ENCODE peak calls at places on chromosomes 12 and 14, in five cellular contexts. B is H1, T is HepG2, S is K562, W is HCT116. D is an unnamed sample.

GRCh38 chr12:42935756-42936155 is 346.2 kb upstream of the PRICKLE1 start:
- DNase-seq in T (no peak), W (no peak), S (no peak), B (no peak), D (no peak)

GRCh38 chr14:29851397-29851796 is 76.2 kb downstream of the PRKD1 start:
- DNase-seq in T (no peak), W (no peak), S (no peak), B (no peak), D (no peak)

GRCh38 chr12:30794591-30795409 is 40.0 kb upstream of the CAPRIN2 start:
- DNase-seq in B (no peak), W (peak), S (peak), T (peak), D (peak)

GRCh38 chr12:132474237-132474741 is 15.7 kb upstream of the FBRSL1 start:
- DNase-seq in W (no peak), S (no peak), T (no peak), B (no peak), D (no peak)

GRCh38 chr12:96247567-96247962 is 53.4 kb downstream of the ELK3 start:
- DNase-seq in W (no peak), S (no peak), B (no peak), T (no peak), D (no peak)

GRCh38 chr14:50512463-50512862 is 19.9 kb downstream of the MAP4K5 start:
- DNase-seq in B (no peak), S (no peak), T (no peak), W (no peak), D (no peak)

GRCh38 chr14:52914295-52914694 is 36.6 kb downstream of the FERMT2 start:
- DNase-seq in T (no peak), W (no peak), B (no peak), S (no peak), D (no peak)

GRCh38 chr12:75892779-75893408 is 138.7 kb downstream of the PHLDA1 start:
- DNase-seq in B (no peak), T (no peak), W (no peak), S (peak), D (no peak)

GRCh38 chr12:84805474-84805858 is 107.1 kb downstream of the SLC6A15 start:
- DNase-seq in T (no peak), B (no peak), W (no peak), S (no peak), D (peak)

GRCh38 chr12:128914908-128915563 is 61.8 kb downstream of the GLT1D1 start:
- DNase-seq in B (no peak), T (no peak), W (no peak), S (no peak), D (no peak)

GRCh38 chr14:21521526-21521925 is 4.6 kb downstream of the SALL2 start:
- DNase-seq in S (no peak), T (no peak), W (no peak), B (no peak), D (no peak)

GRCh38 chr14:98923596-98923995 is 348.4 kb downstream of the BCL11B start:
- DNase-seq in B (no peak), W (no peak), T (no peak), S (no peak), D (no peak)

GRCh38 chr14:98915625-98916024 is 356.4 kb downstream of the BCL11B start:
- DNase-seq in W (no peak), T (no peak), B (no peak), S (no peak), D (no peak)

GRCh38 chr14:98924046-98924445 is 348.0 kb downstream of the BCL11B start:
- DNase-seq in S (no peak), B (no peak), W (no peak), T (no peak), D (no peak)

GRCh38 chr14:98916036-98916435 is 356.0 kb downstream of the BCL11B start:
- DNase-seq in W (no peak), S (no peak), T (no peak), B (no peak), D (no peak)

GRCh38 chr14:98919431-98919830 is 352.6 kb downstream of the BCL11B start:
- DNase-seq in T (no peak), S (no peak), W (no peak), B (no peak), D (no peak)
- TF ChIP-seq ZNF274 in T (no peak), S (no peak), W (no peak), B (no peak), D (no peak)

DNA sequence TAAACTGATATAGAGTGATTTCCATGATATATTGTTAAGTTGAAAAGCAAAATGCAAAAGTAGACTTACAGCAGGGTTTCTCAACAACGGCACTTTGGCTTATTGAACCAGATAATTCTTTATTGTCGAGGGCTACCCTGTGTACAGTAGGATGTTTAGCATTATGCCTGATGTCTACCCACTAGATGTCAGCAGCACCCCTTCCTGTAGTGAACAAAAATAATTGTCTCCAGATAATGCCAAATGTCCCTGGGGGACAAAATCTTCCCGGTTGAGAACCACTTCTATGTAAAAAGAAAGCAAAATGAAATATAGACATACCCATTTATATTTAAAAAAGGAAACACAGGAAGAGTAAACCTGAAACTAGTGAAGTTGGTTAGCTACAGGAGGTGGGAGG is 32.4 kb downstream of the ABCD2 start:
- DNase-seq in B (no peak), W (peak), T (no peak), S (peak), D (no peak)
- TF ChIP-seq ZNF274 in B (no peak), W (no peak), T (no peak), S (no peak), D (no peak)

DNA sequence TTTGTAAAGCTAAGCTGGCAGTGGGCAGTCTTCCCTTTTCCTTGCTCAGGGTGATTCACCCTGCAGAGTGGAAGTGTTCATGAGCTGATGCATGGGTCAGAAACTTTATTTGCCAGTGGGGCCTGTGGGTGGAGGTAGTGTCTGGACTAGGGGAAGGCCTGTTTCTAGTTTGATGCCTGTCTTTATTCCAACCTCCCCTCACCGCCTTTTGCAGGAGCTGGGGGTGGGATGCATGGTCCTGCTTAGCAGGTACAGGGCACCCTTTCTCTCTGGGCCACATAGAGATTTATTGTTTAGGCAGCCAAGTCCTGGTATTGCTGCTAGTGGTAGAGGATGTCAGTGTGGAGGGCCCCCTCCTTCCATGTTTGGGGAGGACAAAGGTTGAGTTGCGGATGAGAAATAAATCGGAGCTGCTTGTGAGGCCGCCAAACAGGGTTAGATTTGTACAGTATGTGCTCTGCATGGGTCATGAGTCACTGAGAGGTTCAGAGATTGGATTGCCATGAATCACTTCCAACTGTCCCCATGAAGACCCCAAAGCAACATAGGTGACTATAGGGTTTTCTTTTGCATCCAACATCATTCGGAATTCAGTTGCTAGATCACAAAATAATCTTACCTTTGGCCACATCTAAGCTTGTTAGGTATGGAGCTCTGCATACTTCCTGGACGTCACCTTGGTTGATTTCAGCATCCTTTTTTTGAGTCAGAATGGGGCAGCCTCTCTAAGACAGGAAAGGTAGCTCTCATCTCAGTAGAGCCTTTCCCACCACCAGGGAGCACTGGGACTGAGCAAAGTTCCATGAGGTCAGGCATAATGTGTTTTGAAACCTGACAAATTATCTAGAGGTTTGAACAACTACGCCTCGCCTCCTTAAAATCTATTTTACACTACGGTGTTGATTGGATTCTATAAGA is 8.8 kb downstream of the SMOC1 start:
- DNase-seq in W (no peak), T (peak), B (peak), S (no peak), D (no peak)
- TF ChIP-seq ZNF274 in W (no peak), T (no peak), B (no peak), S (no peak), D (no peak)

DNA sequence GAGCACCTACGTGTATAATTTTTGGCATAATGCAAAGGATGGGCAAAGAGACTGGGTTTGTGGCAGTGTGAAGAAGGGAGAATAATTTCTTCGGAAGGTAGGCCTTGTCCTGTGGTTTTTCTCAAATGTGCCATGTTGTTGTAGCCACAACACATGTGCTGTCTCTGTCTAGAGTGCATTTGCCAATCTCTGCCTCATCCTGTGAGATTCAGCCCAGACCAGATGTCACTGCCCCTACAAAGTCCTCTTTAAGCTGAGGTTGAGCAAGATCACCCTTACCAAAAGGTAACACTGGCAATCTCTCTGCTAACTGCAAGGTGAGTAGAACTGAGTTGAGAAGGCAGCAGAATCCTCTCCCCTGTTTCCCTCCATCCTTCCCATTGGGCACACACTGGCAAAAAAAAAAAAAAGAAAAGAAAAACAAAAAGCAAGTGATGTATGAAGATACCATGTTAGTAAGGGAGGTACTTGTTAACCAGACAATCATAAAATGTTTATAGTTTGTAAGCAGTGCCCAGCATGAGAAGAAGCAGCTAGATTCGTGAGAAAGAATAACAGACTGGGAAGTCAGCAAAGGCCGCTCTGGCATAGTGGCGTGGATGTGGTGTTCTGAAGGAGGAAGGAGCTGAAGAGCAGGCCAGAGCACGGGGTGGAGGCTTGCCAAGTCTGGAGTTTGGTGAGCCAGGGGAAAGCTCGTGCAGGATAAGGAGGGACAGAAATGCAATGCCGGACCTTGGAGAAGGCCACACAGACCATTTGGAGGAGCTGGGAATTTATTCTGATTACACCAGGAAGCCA is 18.9 kb downstream of the DYRK2 start:
- DNase-seq in T (no peak), S (no peak), B (no peak), W (no peak), D (no peak)
- TF ChIP-seq ZNF274 in T (no peak), S (no peak), B (no peak), W (no peak), D (no peak)

GRCh38 chr12:124493809-124494750 is 73.3 kb downstream of the NCOR2 start:
- DNase-seq in W (no peak), S (peak), T (no peak), B (no peak), D (no peak)
- TF ChIP-seq ZNF274 in W (no peak), S (no peak), T (no peak), B (no peak), D (no peak)

GRCh38 chr14:102319351-102320032 is at the start of gene ZNF839:
- DNase-seq in S (peak), W (peak), B (peak), T (peak), D (peak)

GRCh38 chr14:102318781-102319276 is 717 bp upstream of the ZNF839 start:
- DNase-seq in W (no peak), B (no peak), S (no peak), T (no peak), D (no peak)

GRCh38 chr14:102320671-102321455 is 1.3 kb downstream of the ZNF839 start:
- DNase-seq in W (no peak), S (no peak), B (no peak), T (peak), D (no peak)

GRCh38 chr14:102321456-102322101 is 2.0 kb downstream of the ZNF839 start:
- DNase-seq in T (peak), W (no peak), S (no peak), B (no peak), D (no peak)

DNA sequence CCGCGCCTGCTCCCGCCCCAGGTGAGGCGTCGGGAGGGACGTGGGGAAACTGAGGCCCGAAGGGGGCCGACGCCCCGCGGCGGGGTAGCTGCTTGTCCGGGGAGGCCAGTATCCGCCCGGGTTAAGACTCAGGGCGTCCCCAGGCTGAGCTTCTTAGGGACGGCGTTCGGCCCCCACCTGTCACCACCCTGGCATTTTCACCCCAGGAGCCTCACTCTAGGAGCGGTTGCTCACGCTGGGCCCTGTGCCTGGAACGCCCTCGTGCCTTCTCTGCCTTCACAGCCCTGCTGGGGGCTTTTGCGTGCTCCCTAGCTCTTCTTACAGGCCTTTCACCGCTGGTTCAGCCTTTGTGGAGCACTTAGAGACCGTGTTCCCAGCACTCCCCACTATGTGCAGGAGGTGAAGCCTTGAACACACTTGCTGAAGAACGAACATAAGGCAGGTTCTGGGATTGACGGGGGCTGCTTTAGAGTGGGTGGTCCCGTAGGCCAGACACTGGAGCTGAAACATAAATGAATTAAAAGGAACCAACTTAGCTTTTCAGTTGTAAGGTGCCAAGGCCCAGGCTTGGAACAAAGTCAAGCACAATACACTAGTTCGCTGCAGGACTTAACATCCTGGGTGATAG is 601 bp downstream of the ZNF839 start:
- DNase-seq in S (peak), B (no peak), W (no peak), T (no peak), D (no peak)
- TF ChIP-seq ZNF274 in S (no peak), B (no peak), W (no peak), T (peak), D (no peak)